ENCODE peak calls at places on chromosomes 11 and 22, in ten cellular contexts. One of them, this sample, is unnamed.
A peak's percentile ranks its signal among the peaks of the same experiment; 100 is the strongest.

GRCh38 chr11:34970480-34970879 is 54.1 kb downstream of the PDHX start:
- DNase-seq in heart left ventricle: no peak
- DNase-seq in A549: no peak
- DNase-seq in vagina: no peak
- DNase-seq in coronary artery: no peak
- DNase-seq in RWPE1: no peak
- DNase-seq in cardiac muscle cell: no peak
- DNase-seq in PC-3: no peak
- DNase-seq in psoas muscle: no peak
- DNase-seq in GM23248: peak; percentile 33
- DNase-seq in this sample: no peak

GRCh38 chr11:42996742-42997307 is 315.0 kb upstream of the API5 start:
- DNase-seq in cardiac muscle cell: no peak
- DNase-seq in GM23248: no peak
- DNase-seq in PC-3: no peak
- DNase-seq in coronary artery: no peak
- DNase-seq in psoas muscle: no peak
- DNase-seq in vagina: no peak
- DNase-seq in heart left ventricle: peak; percentile 61
- DNase-seq in A549: no peak
- DNase-seq in RWPE1: no peak
- DNase-seq in this sample: no peak

GRCh38 chr11:33868646-33869461 is 23.0 kb downstream of the LMO2 start:
- DNase-seq in PC-3: no peak
- DNase-seq in cardiac muscle cell: peak; percentile 31
- DNase-seq in vagina: peak; percentile 75
- DNase-seq in coronary artery: no peak
- DNase-seq in psoas muscle: peak; percentile 55
- DNase-seq in RWPE1: no peak
- DNase-seq in heart left ventricle: peak; percentile 36
- DNase-seq in GM23248: peak; percentile 8
- DNase-seq in A549: no peak
- DNase-seq in this sample: no peak

GRCh38 chr11:120622189-120622912 is 110.8 kb downstream of the GRIK4 start:
- DNase-seq in RWPE1: no peak
- DNase-seq in vagina: no peak
- DNase-seq in PC-3: peak; percentile 22
- DNase-seq in cardiac muscle cell: no peak
- DNase-seq in GM23248: no peak
- DNase-seq in coronary artery: no peak
- DNase-seq in heart left ventricle: peak; percentile 40
- DNase-seq in psoas muscle: peak; percentile 58
- DNase-seq in A549: no peak
- DNase-seq in this sample: no peak

GRCh38 chr22:39383841-39384625 is 15.5 kb upstream of the TAB1 start:
- DNase-seq in heart left ventricle: no peak
- DNase-seq in coronary artery: no peak
- DNase-seq in A549: no peak
- DNase-seq in RWPE1: no peak
- DNase-seq in GM23248: peak; percentile 43
- DNase-seq in cardiac muscle cell: no peak
- DNase-seq in vagina: no peak
- DNase-seq in PC-3: no peak
- DNase-seq in psoas muscle: no peak
- DNase-seq in this sample: no peak

GRCh38 chr11:75800728-75801361 is 14.2 kb upstream of the UVRAG start:
- DNase-seq in GM23248: no peak
- DNase-seq in cardiac muscle cell: no peak
- DNase-seq in psoas muscle: no peak
- DNase-seq in heart left ventricle: no peak
- DNase-seq in A549: no peak
- DNase-seq in vagina: no peak
- DNase-seq in coronary artery: no peak
- DNase-seq in PC-3: peak; percentile 38
- DNase-seq in RWPE1: no peak
- DNase-seq in this sample: no peak

GRCh38 chr11:2142300-2142759 is 3.1 kb upstream of the IGF2 start:
- DNase-seq in A549: no peak
- DNase-seq in psoas muscle: peak; percentile 14
- DNase-seq in heart left ventricle: no peak
- DNase-seq in PC-3: peak; percentile 37
- DNase-seq in RWPE1: peak; percentile 56
- DNase-seq in cardiac muscle cell: no peak
- DNase-seq in vagina: no peak
- DNase-seq in GM23248: peak; percentile 72
- DNase-seq in coronary artery: no peak
- DNase-seq in this sample: no peak

GRCh38 chr11:85903406-85903805 is 48.2 kb downstream of the CCDC83 start:
- DNase-seq in cardiac muscle cell: no peak
- DNase-seq in A549: no peak
- DNase-seq in vagina: no peak
- DNase-seq in PC-3: no peak
- DNase-seq in RWPE1: no peak
- DNase-seq in GM23248: no peak
- DNase-seq in coronary artery: no peak
- DNase-seq in psoas muscle: no peak
- DNase-seq in heart left ventricle: no peak
- DNase-seq in this sample: no peak

GRCh38 chr22:32409977-32410376 is 2.1 kb downstream of the RTCB start:
- DNase-seq in cardiac muscle cell: no peak
- DNase-seq in PC-3: no peak
- DNase-seq in RWPE1: no peak
- DNase-seq in psoas muscle: no peak
- DNase-seq in vagina: no peak
- DNase-seq in A549: no peak
- DNase-seq in GM23248: no peak
- DNase-seq in heart left ventricle: no peak
- DNase-seq in coronary artery: no peak
- DNase-seq in this sample: no peak

GRCh38 chr11:8426076-8426475 is 162.4 kb upstream of the LMO1 start:
- DNase-seq in PC-3: no peak
- DNase-seq in psoas muscle: no peak
- DNase-seq in coronary artery: no peak
- DNase-seq in GM23248: no peak
- DNase-seq in cardiac muscle cell: no peak
- DNase-seq in vagina: no peak
- DNase-seq in RWPE1: no peak
- DNase-seq in heart left ventricle: no peak
- DNase-seq in A549: no peak
- DNase-seq in this sample: no peak

GRCh38 chr22:41478473-41478872 is 9.6 kb downstream of the ACO2 start:
- DNase-seq in coronary artery: no peak
- DNase-seq in vagina: no peak
- DNase-seq in GM23248: no peak
- DNase-seq in PC-3: no peak
- DNase-seq in RWPE1: no peak
- DNase-seq in heart left ventricle: no peak
- DNase-seq in psoas muscle: no peak
- DNase-seq in cardiac muscle cell: no peak
- DNase-seq in A549: no peak
- DNase-seq in this sample: no peak

GRCh38 chr22:41479671-41480396 is 10.9 kb downstream of the ACO2 start:
- DNase-seq in GM23248: peak; percentile 78
- DNase-seq in A549: no peak
- DNase-seq in RWPE1: no peak
- DNase-seq in heart left ventricle: no peak
- DNase-seq in psoas muscle: no peak
- DNase-seq in vagina: no peak
- DNase-seq in coronary artery: no peak
- DNase-seq in PC-3: no peak
- DNase-seq in cardiac muscle cell: no peak
- DNase-seq in this sample: no peak

GRCh38 chr22:41481131-41481830 is 12.4 kb downstream of the ACO2 start:
- DNase-seq in PC-3: peak; percentile 46
- DNase-seq in GM23248: peak; percentile 58
- DNase-seq in vagina: no peak
- DNase-seq in coronary artery: peak; percentile 83
- DNase-seq in RWPE1: no peak
- DNase-seq in A549: no peak
- DNase-seq in psoas muscle: peak; percentile 79
- DNase-seq in cardiac muscle cell: no peak
- DNase-seq in heart left ventricle: peak; percentile 64
- DNase-seq in this sample: peak; percentile 43

GRCh38 chr22:41480397-41480735 is 11.4 kb downstream of the ACO2 start:
- DNase-seq in cardiac muscle cell: no peak
- DNase-seq in RWPE1: no peak
- DNase-seq in vagina: no peak
- DNase-seq in coronary artery: no peak
- DNase-seq in PC-3: no peak
- DNase-seq in GM23248: peak; percentile 77
- DNase-seq in heart left ventricle: no peak
- DNase-seq in psoas muscle: no peak
- DNase-seq in A549: no peak
- DNase-seq in this sample: no peak

GRCh38 chr22:41478891-41479521 is 10.1 kb downstream of the ACO2 start:
- DNase-seq in cardiac muscle cell: no peak
- DNase-seq in RWPE1: no peak
- DNase-seq in vagina: no peak
- DNase-seq in GM23248: peak; percentile 63
- DNase-seq in A549: no peak
- DNase-seq in coronary artery: no peak
- DNase-seq in heart left ventricle: no peak
- DNase-seq in psoas muscle: peak; percentile 90
- DNase-seq in PC-3: no peak
- DNase-seq in this sample: no peak
- H3K27ac ChIP-seq in cardiac muscle cell: peak overlapping the region; percentile 0
- H3K27ac ChIP-seq in RWPE1: no peak overlapping the region
- H3K27ac ChIP-seq in vagina: peak overlapping the region; percentile 70
- H3K27ac ChIP-seq in GM23248: peak overlapping the region; percentile 67
- H3K27ac ChIP-seq in A549: no peak overlapping the region
- H3K27ac ChIP-seq in coronary artery: peak overlapping the region; percentile 90
- H3K27ac ChIP-seq in heart left ventricle: peak overlapping the region; percentile 82
- H3K27ac ChIP-seq in psoas muscle: peak overlapping the region; percentile 89
- H3K27ac ChIP-seq in PC-3: no peak overlapping the region
- H3K27ac ChIP-seq in this sample: peak overlapping the region; percentile 78

GRCh38 chr22:31291403-31291715 is 929 bp downstream of the PIK3IP1 start:
- DNase-seq in vagina: no peak
- DNase-seq in PC-3: no peak
- DNase-seq in GM23248: no peak
- DNase-seq in coronary artery: no peak
- DNase-seq in cardiac muscle cell: no peak
- DNase-seq in RWPE1: no peak
- DNase-seq in heart left ventricle: no peak
- DNase-seq in psoas muscle: no peak
- DNase-seq in A549: no peak
- DNase-seq in this sample: no peak
- H3K27ac ChIP-seq in vagina: peak overlapping the region; percentile 97
- H3K27ac ChIP-seq in PC-3: no peak overlapping the region
- H3K27ac ChIP-seq in GM23248: peak overlapping the region; percentile 56
- H3K27ac ChIP-seq in coronary artery: peak overlapping the region; percentile 98
- H3K27ac ChIP-seq in cardiac muscle cell: no peak overlapping the region
- H3K27ac ChIP-seq in RWPE1: peak overlapping the region; percentile 85
- H3K27ac ChIP-seq in heart left ventricle: peak overlapping the region; percentile 95
- H3K27ac ChIP-seq in psoas muscle: peak overlapping the region; percentile 98
- H3K27ac ChIP-seq in A549: peak overlapping the region; percentile 84
- H3K27ac ChIP-seq in this sample: peak overlapping the region; percentile 100

DNA sequence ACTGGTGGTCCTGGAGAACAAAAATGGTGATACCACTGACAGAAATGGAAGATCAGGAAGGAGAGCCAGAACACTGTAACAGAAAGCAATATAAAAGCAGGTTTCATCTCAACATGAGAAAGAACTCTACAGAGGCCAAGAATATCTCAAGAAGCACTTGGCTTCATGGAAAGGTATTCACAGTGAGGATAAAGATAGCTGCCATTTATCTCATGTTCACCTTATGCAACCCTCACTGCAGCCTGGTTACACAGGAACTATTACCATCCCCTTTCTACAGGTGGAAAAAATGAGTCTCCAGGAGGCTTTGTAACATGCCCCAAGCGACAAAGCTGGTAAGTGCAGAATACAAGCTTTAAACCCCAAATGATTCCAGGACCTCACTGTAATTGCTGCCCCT is 606.1 kb upstream of the CADM1 start:
- DNase-seq in psoas muscle: no peak
- DNase-seq in coronary artery: no peak
- DNase-seq in A549: no peak
- DNase-seq in heart left ventricle: no peak
- DNase-seq in GM23248: no peak
- DNase-seq in PC-3: no peak
- DNase-seq in vagina: no peak
- DNase-seq in RWPE1: no peak
- DNase-seq in cardiac muscle cell: no peak
- DNase-seq in this sample: no peak
- H3K27ac ChIP-seq in psoas muscle: no peak overlapping the region
- H3K27ac ChIP-seq in coronary artery: no peak overlapping the region
- H3K27ac ChIP-seq in A549: no peak overlapping the region
- H3K27ac ChIP-seq in heart left ventricle: no peak overlapping the region
- H3K27ac ChIP-seq in GM23248: no peak overlapping the region
- H3K27ac ChIP-seq in PC-3: no peak overlapping the region
- H3K27ac ChIP-seq in vagina: no peak overlapping the region
- H3K27ac ChIP-seq in RWPE1: no peak overlapping the region
- H3K27ac ChIP-seq in cardiac muscle cell: no peak overlapping the region
- H3K27ac ChIP-seq in this sample: no peak overlapping the region

GRCh38 chr22:35212020-35212419 is 45.3 kb upstream of the HMGXB4 start:
- DNase-seq in RWPE1: no peak
- DNase-seq in A549: no peak
- DNase-seq in GM23248: peak; percentile 14
- DNase-seq in cardiac muscle cell: no peak
- DNase-seq in heart left ventricle: no peak
- DNase-seq in vagina: no peak
- DNase-seq in coronary artery: no peak
- DNase-seq in psoas muscle: no peak
- DNase-seq in PC-3: peak; percentile 30
- DNase-seq in this sample: no peak
- H3K27ac ChIP-seq in RWPE1: no peak overlapping the region
- H3K27ac ChIP-seq in A549: no peak overlapping the region
- H3K27ac ChIP-seq in GM23248: no peak overlapping the region
- H3K27ac ChIP-seq in cardiac muscle cell: no peak overlapping the region
- H3K27ac ChIP-seq in heart left ventricle: no peak overlapping the region
- H3K27ac ChIP-seq in vagina: no peak overlapping the region
- H3K27ac ChIP-seq in coronary artery: no peak overlapping the region
- H3K27ac ChIP-seq in psoas muscle: no peak overlapping the region
- H3K27ac ChIP-seq in PC-3: no peak overlapping the region
- H3K27ac ChIP-seq in this sample: no peak overlapping the region

DNA sequence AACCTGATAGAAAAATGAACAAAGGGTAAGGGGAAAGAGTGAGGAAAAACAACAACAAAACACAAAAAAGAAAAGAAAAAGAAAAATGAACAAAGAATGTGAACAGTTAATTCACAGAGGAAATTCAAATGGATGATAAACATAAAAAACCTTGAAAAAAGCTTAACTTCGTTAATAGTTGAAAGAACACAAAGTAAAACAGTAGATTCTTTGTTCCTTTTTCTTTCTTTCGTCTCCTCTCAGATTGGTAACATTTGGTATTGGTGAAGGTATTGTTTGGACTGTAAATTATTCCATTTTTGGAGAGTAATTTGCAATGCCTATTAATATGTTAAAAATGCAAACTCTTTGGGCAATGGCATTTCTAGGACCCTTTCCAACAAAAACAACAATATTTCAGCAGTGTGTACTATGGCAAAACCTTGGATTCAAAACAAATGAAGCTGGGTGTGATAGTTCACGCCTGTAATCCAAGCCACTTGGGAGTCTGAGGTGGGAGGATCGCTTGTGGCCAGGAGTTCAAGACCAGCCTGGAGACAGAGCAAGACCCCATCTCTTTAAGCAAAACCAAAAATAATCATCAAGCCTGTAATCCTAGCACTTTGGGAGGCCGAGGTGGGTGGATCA is 3.3 kb upstream of the BACE1 start:
- DNase-seq in RWPE1: no peak
- DNase-seq in GM23248: peak; percentile 59
- DNase-seq in cardiac muscle cell: no peak
- DNase-seq in coronary artery: no peak
- DNase-seq in psoas muscle: no peak
- DNase-seq in PC-3: no peak
- DNase-seq in vagina: no peak
- DNase-seq in heart left ventricle: no peak
- DNase-seq in A549: no peak
- DNase-seq in this sample: no peak
- H3K27ac ChIP-seq in RWPE1: no peak overlapping the region
- H3K27ac ChIP-seq in GM23248: peak overlapping the region; percentile 45
- H3K27ac ChIP-seq in cardiac muscle cell: no peak overlapping the region
- H3K27ac ChIP-seq in coronary artery: no peak overlapping the region
- H3K27ac ChIP-seq in psoas muscle: no peak overlapping the region
- H3K27ac ChIP-seq in PC-3: no peak overlapping the region
- H3K27ac ChIP-seq in vagina: no peak overlapping the region
- H3K27ac ChIP-seq in heart left ventricle: no peak overlapping the region
- H3K27ac ChIP-seq in A549: no peak overlapping the region
- H3K27ac ChIP-seq in this sample: no peak overlapping the region